ENCODE peak calls at places on chromosomes 11 and 22, in five cellular contexts. E, B, T, R and W are unnamed samples.

GRCh38 chr22:17884951-17885350 is 110.7 kb upstream of the BID start:
- DNase-seq in E (no peak), R (no peak), T (no peak), B (no peak), W (no peak)

GRCh38 chr11:21185959-21186358 is 516.6 kb downstream of the NELL1 start:
- DNase-seq in B (no peak), R (no peak), E (no peak), T (no peak), W (no peak)

GRCh38 chr11:113370634-113371033 is 16.9 kb upstream of the ANKK1 start:
- DNase-seq in T (no peak), E (no peak), R (no peak), B (no peak), W (peak)

GRCh38 chr11:118922745-118923627 is 2.7 kb downstream of the BCL9L start:
- DNase-seq in E (no peak), R (no peak), T (no peak), B (no peak), W (no peak)

GRCh38 chr11:47171057-47171838 is 5.4 kb downstream of the ARFGAP2 start:
- DNase-seq in E (no peak), B (no peak), R (no peak), T (no peak), W (no peak)

GRCh38 chr11:120835601-120836228 is 188.2 kb upstream of the TBCEL start:
- DNase-seq in R (no peak), B (no peak), E (no peak), T (peak), W (peak)

GRCh38 chr22:17120281-17120680 is 879 bp downstream of the TMEM121B start:
- DNase-seq in B (peak), E (peak), T (peak), R (no peak), W (peak)

GRCh38 chr11:33682446-33682845 is 18.2 kb downstream of the C11orf91 start:
- DNase-seq in E (no peak), T (peak), B (no peak), R (no peak), W (peak)

GRCh38 chr11:32391965-32392553 is 43.3 kb downstream of the WT1 start:
- DNase-seq in E (no peak), T (peak), B (no peak), R (peak), W (peak)

GRCh38 chr11:47154738-47155570 is 21.7 kb downstream of the ARFGAP2 start:
- DNase-seq in T (no peak), B (peak), E (no peak), R (no peak), W (no peak)

GRCh38 chr11:36131719-36132349 is 157.4 kb downstream of the COMMD9 start:
- DNase-seq in T (peak), R (peak), B (no peak), E (peak), W (peak)

GRCh38 chr11:44750440-44751005 is 23.8 kb downstream of the TSPAN18 start:
- DNase-seq in T (no peak), R (no peak), E (no peak), B (no peak), W (no peak)

GRCh38 chr11:9219115-9219514 is 46.0 kb downstream of the DENND5A start:
- DNase-seq in R (no peak), B (no peak), T (no peak), E (no peak), W (no peak)

GRCh38 chr11:126645206-126645605 is 289.7 kb downstream of the ST3GAL4 start:
- DNase-seq in T (no peak), E (no peak), B (no peak), R (no peak), W (peak)

GRCh38 chr11:107860688-107861087 is 2.1 kb upstream of the SLC35F2 start:
- DNase-seq in T (no peak), R (no peak), B (no peak), E (no peak), W (no peak)

GRCh38 chr11:127345819-127346459 is 345.4 kb upstream of the KIRREL3 start:
- DNase-seq in B (no peak), E (peak), R (peak), T (peak), W (peak)

GRCh38 chr11:69919659-69920499 is 100.7 kb upstream of the FGF3 start:
- DNase-seq in T (no peak), B (no peak), E (no peak), R (no peak), W (no peak)

GRCh38 chr11:64004590-64004984 is 18.3 kb downstream of the OTUB1 start:
- DNase-seq in R (no peak), E (no peak), T (peak), B (no peak), W (no peak)

GRCh38 chr11:133127746-133128145 is 404.6 kb downstream of the OPCML start:
- DNase-seq in E (no peak), R (no peak), T (no peak), B (no peak), W (no peak)

GRCh38 chr11:78567209-78567608 is 7.5 kb downstream of the NARS2 start:
- DNase-seq in T (peak), E (no peak), R (peak), B (no peak), W (peak)

GRCh38 chr11:67301313-67301921 is 1.9 kb upstream of the SSH3 start:
- DNase-seq in B (no peak), E (peak), R (no peak), T (no peak), W (no peak)